ENCODE peak calls at places on chromosomes 11 and 22, in five cellular contexts. One of them, this sample, is unnamed.
A peak's percentile ranks its signal among the peaks of the same experiment; 100 is the strongest.

GRCh38 chr11:60121259-60121658 is 32.8 kb downstream of the MS4A2 start:
- DNase-seq in ELR: no peak
- DNase-seq in transverse colon: peak; percentile 21
- DNase-seq in globus pallidus: no peak
- DNase-seq in activated CD4-positive, alpha-beta T cell treated with anti-CD3 and anti-CD28 coated beads, Interleukin-2, amount 10 ng/mL, durations not matched to agents 7 days and 5 days: no peak
- DNase-seq in this sample: no peak

GRCh38 chr11:45906096-45906682 is 882 bp downstream of the FREY1 start:
- DNase-seq in ELR: no peak
- DNase-seq in transverse colon: peak; percentile 41
- DNase-seq in globus pallidus: no peak
- DNase-seq in activated CD4-positive, alpha-beta T cell treated with anti-CD3 and anti-CD28 coated beads, Interleukin-2, amount 10 ng/mL, durations not matched to agents 7 days and 5 days: no peak
- DNase-seq in this sample: no peak

GRCh38 chr11:44614281-44614680 is 48.8 kb downstream of the CD82 start:
- DNase-seq in ELR: no peak
- DNase-seq in transverse colon: no peak
- DNase-seq in globus pallidus: no peak
- DNase-seq in activated CD4-positive, alpha-beta T cell treated with anti-CD3 and anti-CD28 coated beads, Interleukin-2, amount 10 ng/mL, durations not matched to agents 7 days and 5 days: no peak
- DNase-seq in this sample: no peak

GRCh38 chr22:48445113-48445827 is 1382.4 kb downstream of the BRD1 start:
- DNase-seq in ELR: no peak
- DNase-seq in transverse colon: no peak
- DNase-seq in globus pallidus: no peak
- DNase-seq in activated CD4-positive, alpha-beta T cell treated with anti-CD3 and anti-CD28 coated beads, Interleukin-2, amount 10 ng/mL, durations not matched to agents 7 days and 5 days: no peak
- DNase-seq in this sample: no peak

GRCh38 chr11:33869511-33870422 is 22.1 kb downstream of the LMO2 start:
- DNase-seq in ELR: peak; percentile 46
- DNase-seq in transverse colon: peak; percentile 24
- DNase-seq in globus pallidus: peak; percentile 59
- DNase-seq in activated CD4-positive, alpha-beta T cell treated with anti-CD3 and anti-CD28 coated beads, Interleukin-2, amount 10 ng/mL, durations not matched to agents 7 days and 5 days: no peak
- DNase-seq in this sample: peak; percentile 78

GRCh38 chr11:109865558-109866186 is 227.5 kb upstream of the ZC3H12C start:
- DNase-seq in ELR: peak; percentile 7
- DNase-seq in transverse colon: no peak
- DNase-seq in globus pallidus: no peak
- DNase-seq in activated CD4-positive, alpha-beta T cell treated with anti-CD3 and anti-CD28 coated beads, Interleukin-2, amount 10 ng/mL, durations not matched to agents 7 days and 5 days: no peak
- DNase-seq in this sample: peak; percentile 35

GRCh38 chr22:42330953-42331525 is 60.6 kb upstream of the TCF20 start:
- DNase-seq in ELR: no peak
- DNase-seq in transverse colon: no peak
- DNase-seq in globus pallidus: no peak
- DNase-seq in activated CD4-positive, alpha-beta T cell treated with anti-CD3 and anti-CD28 coated beads, Interleukin-2, amount 10 ng/mL, durations not matched to agents 7 days and 5 days: no peak
- DNase-seq in this sample: no peak

GRCh38 chr11:43951231-43951630 is 8.8 kb downstream of the C11orf96 start:
- DNase-seq in ELR: no peak
- DNase-seq in transverse colon: no peak
- DNase-seq in globus pallidus: no peak
- DNase-seq in activated CD4-positive, alpha-beta T cell treated with anti-CD3 and anti-CD28 coated beads, Interleukin-2, amount 10 ng/mL, durations not matched to agents 7 days and 5 days: no peak
- DNase-seq in this sample: no peak

GRCh38 chr11:109432105-109432504 is 10.1 kb downstream of the C11orf87 start:
- DNase-seq in ELR: peak; percentile 43
- DNase-seq in transverse colon: no peak
- DNase-seq in globus pallidus: no peak
- DNase-seq in activated CD4-positive, alpha-beta T cell treated with anti-CD3 and anti-CD28 coated beads, Interleukin-2, amount 10 ng/mL, durations not matched to agents 7 days and 5 days: no peak
- DNase-seq in this sample: no peak

GRCh38 chr11:15107730-15108515 is 6.8 kb upstream of the INSC start:
- DNase-seq in ELR: peak; percentile 70
- DNase-seq in transverse colon: no peak
- DNase-seq in globus pallidus: no peak
- DNase-seq in activated CD4-positive, alpha-beta T cell treated with anti-CD3 and anti-CD28 coated beads, Interleukin-2, amount 10 ng/mL, durations not matched to agents 7 days and 5 days: no peak
- DNase-seq in this sample: no peak

GRCh38 chr11:2387266-2387982 is 10.3 kb downstream of the CD81 start:
- DNase-seq in ELR: peak; percentile 20
- DNase-seq in transverse colon: no peak
- DNase-seq in globus pallidus: peak; percentile 61
- DNase-seq in activated CD4-positive, alpha-beta T cell treated with anti-CD3 and anti-CD28 coated beads, Interleukin-2, amount 10 ng/mL, durations not matched to agents 7 days and 5 days: peak; percentile 35
- DNase-seq in this sample: peak; percentile 53

GRCh38 chr11:105821366-105821765 is 200.7 kb downstream of the MSANTD4 start:
- DNase-seq in ELR: peak; percentile 22
- DNase-seq in transverse colon: no peak
- DNase-seq in globus pallidus: no peak
- DNase-seq in activated CD4-positive, alpha-beta T cell treated with anti-CD3 and anti-CD28 coated beads, Interleukin-2, amount 10 ng/mL, durations not matched to agents 7 days and 5 days: no peak
- DNase-seq in this sample: no peak

GRCh38 chr22:21067901-21068680 is 22.3 kb downstream of the LRRC74B start:
- DNase-seq in ELR: no peak
- DNase-seq in transverse colon: no peak
- DNase-seq in globus pallidus: no peak
- DNase-seq in activated CD4-positive, alpha-beta T cell treated with anti-CD3 and anti-CD28 coated beads, Interleukin-2, amount 10 ng/mL, durations not matched to agents 7 days and 5 days: no peak
- DNase-seq in this sample: no peak

GRCh38 chr11:61754534-61755482 is 2.4 kb downstream of the MYRF start:
- DNase-seq in ELR: no peak
- DNase-seq in transverse colon: no peak
- DNase-seq in globus pallidus: no peak
- DNase-seq in activated CD4-positive, alpha-beta T cell treated with anti-CD3 and anti-CD28 coated beads, Interleukin-2, amount 10 ng/mL, durations not matched to agents 7 days and 5 days: no peak
- DNase-seq in this sample: no peak

GRCh38 chr22:43014062-43014875 is 680 bp downstream of the PACSIN2 start:
- DNase-seq in ELR: peak; percentile 67
- DNase-seq in transverse colon: peak; percentile 59
- DNase-seq in globus pallidus: peak; percentile 31
- DNase-seq in activated CD4-positive, alpha-beta T cell treated with anti-CD3 and anti-CD28 coated beads, Interleukin-2, amount 10 ng/mL, durations not matched to agents 7 days and 5 days: peak; percentile 44
- DNase-seq in this sample: no peak

GRCh38 chr11:119375629-119376196 is 5.8 kb downstream of the USP2 start:
- DNase-seq in ELR: peak; percentile 35
- DNase-seq in transverse colon: peak; percentile 55
- DNase-seq in globus pallidus: peak; percentile 95
- DNase-seq in activated CD4-positive, alpha-beta T cell treated with anti-CD3 and anti-CD28 coated beads, Interleukin-2, amount 10 ng/mL, durations not matched to agents 7 days and 5 days: no peak
- DNase-seq in this sample: peak; percentile 94

GRCh38 chr22:31935961-31936635 is 8.2 kb upstream of the YWHAH start:
- DNase-seq in ELR: no peak
- DNase-seq in transverse colon: no peak
- DNase-seq in globus pallidus: no peak
- DNase-seq in activated CD4-positive, alpha-beta T cell treated with anti-CD3 and anti-CD28 coated beads, Interleukin-2, amount 10 ng/mL, durations not matched to agents 7 days and 5 days: no peak
- DNase-seq in this sample: no peak